ENCODE peak calls at places on chromosomes 7 and 10, in five cellular contexts. Z, M, W, P and X are unnamed samples.

GRCh38 chr10:66748217-66748616 is 177.6 kb upstream of the LRRTM3 start:
- DNase-seq in W (no peak), Z (no peak), P (no peak), M (no peak), X (no peak)

GRCh38 chr7:45924283-45924682 is 3.2 kb upstream of the IGFBP3 start:
- DNase-seq in W (no peak), P (no peak), Z (peak; percentile 90), M (no peak), X (peak; percentile 88)

GRCh38 chr7:148255333-148255732 is 335.2 kb upstream of the C7orf33 start:
- DNase-seq in P (no peak), M (no peak), Z (no peak), W (no peak), X (no peak)

GRCh38 chr10:12780634-12781601 is 220.6 kb downstream of the CCDC3 start:
- DNase-seq in Z (no peak), M (peak; percentile 74), W (no peak), P (no peak), X (no peak)

GRCh38 chr10:119115921-119116320 is 12.0 kb downstream of the DENND10 start:
- DNase-seq in M (no peak), W (no peak), Z (no peak), P (no peak), X (peak; percentile 30)

GRCh38 chr7:33876600-33877274 is 28.6 kb upstream of the BMPER start:
- DNase-seq in M (no peak), P (no peak), W (no peak), Z (no peak), X (no peak)

GRCh38 chr10:116694253-116694926 is 48.0 kb downstream of the HSPA12A start:
- DNase-seq in P (no peak), W (peak; percentile 70), M (no peak), Z (no peak), X (no peak)

GRCh38 chr10:130740788-130741785 is 570.4 kb downstream of the TCERG1L start:
- DNase-seq in P (no peak), Z (no peak), M (no peak), W (no peak), X (no peak)

GRCh38 chr10:79112898-79113431 is 44.2 kb downstream of the ZMIZ1 start:
- DNase-seq in P (peak; percentile 62), M (no peak), Z (peak; percentile 90), W (peak; percentile 56), X (peak; percentile 96)

GRCh38 chr7:138608292-138608691 is 92.9 kb downstream of the SVOPL start:
- DNase-seq in P (no peak), W (no peak), M (no peak), Z (no peak), X (no peak)

GRCh38 chr7:111855161-111855841 is 293.0 kb upstream of the IMMP2L start:
- DNase-seq in M (peak; percentile 48), P (no peak), Z (peak; percentile 56), W (peak; percentile 30), X (peak; percentile 49)

GRCh38 chr7:141133646-141134045 is 59.8 kb downstream of the TMEM178B start:
- DNase-seq in M (no peak), P (no peak), W (no peak), Z (no peak), X (no peak)

GRCh38 chr10:49371967-49372366 is 23.9 kb downstream of the DRGX start:
- DNase-seq in M (no peak), P (no peak), Z (no peak), W (no peak), X (no peak)

GRCh38 chr7:141511370-141512335 is 39.6 kb upstream of the AGK start:
- DNase-seq in P (peak; percentile 46), Z (peak; percentile 34), M (peak; percentile 56), W (peak; percentile 3), X (no peak)

GRCh38 chr7:142188846-142189245 is 69.0 kb downstream of the PRSS58 start:
- DNase-seq in Z (peak; percentile 44), P (no peak), M (no peak), W (no peak), X (no peak)

GRCh38 chr10:17023386-17024298 is 106.0 kb downstream of the CUBN start:
- DNase-seq in M (no peak), P (no peak), W (peak; percentile 56), Z (peak; percentile 93), X (peak; percentile 89)

GRCh38 chr10:120017731-120018130 is 125.2 kb downstream of the SEC23IP start:
- DNase-seq in W (no peak), M (no peak), Z (no peak), P (no peak), X (no peak)

GRCh38 chr10:11164806-11165590 is 147.3 kb downstream of the CELF2 start:
- DNase-seq in P (peak; percentile 73), W (peak; percentile 82), Z (peak; percentile 77), M (peak; percentile 79), X (peak; percentile 73)

GRCh38 chr7:142791502-142791901 is 20.7 kb downstream of the PRSS2 start:
- DNase-seq in Z (no peak), W (no peak), M (no peak), P (no peak), X (no peak)

GRCh38 chr10:22453948-22454347 is 108.7 kb downstream of the SPAG6 start:
- DNase-seq in W (no peak), M (no peak), P (no peak), Z (peak; percentile 14), X (no peak)

GRCh38 chr7:12923971-12924370 is 236.5 kb downstream of the ARL4A start:
- DNase-seq in Z (peak; percentile 94), P (no peak), W (no peak), M (no peak), X (no peak)

GRCh38 chr7:916291-916941 is 38.1 kb downstream of the ADAP1 start:
- DNase-seq in M (peak; percentile 46), W (no peak), Z (no peak), P (peak; percentile 40), X (no peak)

GRCh38 chr7:77473240-77474005 is 57.3 kb upstream of the GSAP start:
- DNase-seq in M (no peak), P (no peak), Z (peak; percentile 38), W (no peak), X (no peak)

GRCh38 chr7:42645906-42646305 is 266.0 kb downstream of the C7orf25 start:
- DNase-seq in P (no peak), M (no peak), Z (peak; percentile 62), W (no peak), X (peak; percentile 11)

GRCh38 chr10:131475803-131476202 is 164.3 kb upstream of the TCERG1L start:
- DNase-seq in Z (no peak), P (no peak), M (no peak), W (no peak), X (no peak)

GRCh38 chr10:31758495-31758894 is 170.1 kb downstream of the ARHGAP12 start:
- DNase-seq in Z (peak; percentile 58), P (no peak), M (no peak), W (no peak), X (no peak)

GRCh38 chr7:8277394-8277982 is 15.5 kb upstream of the ICA1 start:
- DNase-seq in Z (peak; percentile 30), P (no peak), M (no peak), W (peak; percentile 21), X (no peak)

GRCh38 chr10:79266092-79266491 is 81.2 kb upstream of the PPIF start:
- DNase-seq in M (no peak), Z (peak; percentile 59), P (no peak), W (no peak), X (peak; percentile 76)

GRCh38 chr7:154482863-154483262 is 430.7 kb downstream of the DPP6 start:
- DNase-seq in W (no peak), P (no peak), Z (no peak), M (no peak), X (no peak)

GRCh38 chr7:95646350-95646749 is 50.0 kb upstream of the PDK4 start:
- DNase-seq in P (no peak), W (no peak), Z (no peak), M (no peak), X (no peak)

GRCh38 chr10:70918851-70919530 is 30.6 kb upstream of the PCBD1 start:
- DNase-seq in Z (no peak), M (no peak), W (no peak), P (no peak), X (no peak)

GRCh38 chr10:78543749-78544446 is 510.2 kb downstream of the RPS24 start:
- DNase-seq in Z (no peak), P (no peak), M (no peak), W (peak; percentile 66), X (peak; percentile 91)

GRCh38 chr7:30159698-30160143 is 24.9 kb downstream of the MTURN start:
- DNase-seq in W (peak; percentile 46), Z (peak; percentile 46), P (peak; percentile 80), M (no peak), X (no peak)

GRCh38 chr10:71460615-71461014 is 63.9 kb downstream of the CDH23 start:
- DNase-seq in P (no peak), M (no peak), Z (no peak), W (no peak), X (no peak)

DNA sequence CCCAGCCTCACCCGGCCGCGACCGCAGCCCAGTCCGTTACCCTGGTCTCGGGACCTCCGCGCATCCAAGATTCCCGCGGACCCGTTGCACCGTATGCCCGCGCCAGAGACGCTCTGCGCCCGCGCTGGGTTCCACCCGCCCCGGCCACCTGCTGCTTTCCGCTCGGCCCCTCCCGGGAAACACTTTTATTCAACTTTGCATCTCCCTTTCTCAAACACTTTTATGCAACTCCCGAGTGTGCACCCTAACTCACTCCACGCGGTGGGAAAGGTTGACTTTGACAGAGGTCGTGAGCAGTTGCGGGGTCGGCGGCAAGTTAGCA is at the start of gene ODAD2:
- DNase-seq in P (no peak), W (no peak), Z (peak; percentile 5), M (no peak), X (no peak)
- H3K4me3 ChIP-seq in P (peak within 1 kb of the TSS; percentile 60), W (peak within 1 kb of the TSS; percentile 76), Z (peak within 1 kb of the TSS; percentile 39), M (peak within 1 kb of the TSS; percentile 48), X (peak within 1 kb of the TSS; percentile 62)

GRCh38 chr10:88505265-88505664 is 77.9 kb downstream of the RNLS start:
- DNase-seq in W (no peak), P (no peak), M (no peak), Z (no peak), X (no peak)
- H3K4me3 ChIP-seq in W (no peak overlapping the region), P (no peak overlapping the region), M (no peak overlapping the region), Z (no peak overlapping the region), X (no peak overlapping the region)

GRCh38 chr7:128027485-128027980 is 3.7 kb downstream of the LRRC4 start:
- DNase-seq in W (no peak), P (no peak), Z (no peak), M (no peak), X (no peak)
- H3K4me3 ChIP-seq in W (peak overlapping the region; percentile 14), P (no peak overlapping the region), Z (no peak overlapping the region), M (peak overlapping the region; percentile 25), X (no peak overlapping the region)

GRCh38 chr10:28587970-28588290 is 55.0 kb downstream of the WAC start:
- DNase-seq in W (peak; percentile 45), Z (peak; percentile 21), P (no peak), M (no peak), X (no peak)
- H3K4me3 ChIP-seq in W (no peak overlapping the region), Z (no peak overlapping the region), P (no peak overlapping the region), M (no peak overlapping the region), X (no peak overlapping the region)

GRCh38 chr7:149414745-149415390 is 46.0 kb downstream of the ZNF777 start:
- DNase-seq in W (peak; percentile 55), M (no peak), P (no peak), Z (peak; percentile 86), X (no peak)
- H3K4me3 ChIP-seq in W (peak overlapping the region; percentile 21), M (peak overlapping the region; percentile 2), P (peak overlapping the region; percentile 21), Z (peak overlapping the region; percentile 4), X (no peak overlapping the region)

GRCh38 chr7:65002972-65003585 is 3.4 kb downstream of the ERV3-1 start:
- DNase-seq in M (no peak), Z (no peak), W (no peak), P (no peak), X (no peak)
- H3K4me3 ChIP-seq in M (no peak overlapping the region), Z (no peak overlapping the region), W (no peak overlapping the region), P (no peak overlapping the region), X (no peak overlapping the region)

GRCh38 chr7:25260862-25261454 is 32.7 kb upstream of the NPVF start:
- DNase-seq in M (no peak), Z (peak; percentile 23), P (no peak), W (no peak), X (no peak)
- H3K4me3 ChIP-seq in M (no peak overlapping the region), Z (no peak overlapping the region), P (no peak overlapping the region), W (no peak overlapping the region), X (no peak overlapping the region)